ENCODE peak calls at places on chromosomes 12 and 14, in six cellular contexts. C is NCI-H146; S is foreskin fibroblast; Q is activated T-helper 2 cell treated with anti-CD3 and anti-CD28 coated beads, Interferon-gamma antibody, Interleukin-2, Interleukin-4, amounts not matched to agents 10 μg/mL and 5 μg/mL and 100 μg/mL, durations not matched to agents 14 hours and 24 hours and 36 hours; A is midbrain; J is brain microvascular endothelial cell. X is an unnamed sample.
A peak's percentile ranks its signal among the peaks of the same experiment; 100 is the strongest.

GRCh38 chr12:19223018-19223417 is 93.5 kb downstream of the PLEKHA5 start:
- DNase-seq in J (no peak), A (no peak), S (no peak), Q (no peak), C (peak; percentile 72), X (no peak)

GRCh38 chr12:10634427-10634826 is 21.0 kb upstream of the MAGOHB start:
- DNase-seq in S (peak; percentile 84), C (no peak), Q (no peak), A (no peak), J (peak; percentile 82), X (peak; percentile 69)

GRCh38 chr12:97359291-97359690 is 103.3 kb upstream of the RMST start:
- DNase-seq in J (no peak), C (no peak), A (no peak), S (no peak), Q (no peak), X (no peak)

GRCh38 chr14:20679907-20680306 is 4.5 kb upstream of the RNASE4 start:
- DNase-seq in Q (no peak), S (no peak), A (peak; percentile 32), C (no peak), J (peak; percentile 20), X (no peak)

GRCh38 chr14:50045039-50045711 is 71.2 kb downstream of the VCPKMT start:
- DNase-seq in Q (peak; percentile 75), J (peak; percentile 50), C (no peak), A (no peak), S (peak; percentile 93), X (peak; percentile 69)

GRCh38 chr12:122471324-122472226 is 29.2 kb downstream of the ZCCHC8 start:
- DNase-seq in C (peak; percentile 32), Q (no peak), S (peak; percentile 55), A (peak; percentile 38), J (no peak), X (peak; percentile 38)

GRCh38 chr12:49703647-49704137 is 3.5 kb downstream of the FMNL3 start:
- DNase-seq in Q (no peak), S (peak; percentile 65), J (peak; percentile 89), A (no peak), C (no peak), X (no peak)

GRCh38 chr12:105927553-105927952 is 211.2 kb downstream of the NUAK1 start:
- DNase-seq in J (no peak), Q (no peak), S (no peak), A (no peak), C (no peak), X (no peak)

GRCh38 chr12:47079894-47080724 is at the start of gene AMIGO2:
- DNase-seq in J (peak; percentile 61), S (no peak), C (no peak), A (peak; percentile 38), Q (peak; percentile 28), X (no peak)

GRCh38 chr12:131591714-131592709 is 118.9 kb upstream of the SFSWAP start:
- DNase-seq in Q (no peak), A (no peak), S (no peak), C (no peak), J (no peak), X (no peak)

GRCh38 chr12:60191271-60191670 is 595.4 kb downstream of the SLC16A7 start:
- DNase-seq in A (no peak), C (no peak), Q (no peak), S (no peak), J (no peak), X (no peak)

GRCh38 chr12:99658950-99659349 is 11.4 kb downstream of the GARIN6 start:
- DNase-seq in J (no peak), S (no peak), Q (no peak), C (no peak), A (no peak), X (peak; percentile 4)

GRCh38 chr12:55996201-55996714 is 818 bp upstream of the SUOX start:
- DNase-seq in A (peak; percentile 70), Q (peak; percentile 56), J (peak; percentile 52), C (peak; percentile 73), S (peak; percentile 49), X (peak; percentile 28)

GRCh38 chr12:106957617-106958016 is 1.9 kb downstream of the TMEM263 start:
- DNase-seq in Q (no peak), A (no peak), C (no peak), J (no peak), S (no peak), X (no peak)

GRCh38 chr12:72271401-72271740 is 799 bp upstream of the TRHDE start:
- DNase-seq in Q (no peak), C (peak; percentile 42), J (peak; percentile 43), A (no peak), S (no peak), X (no peak)

GRCh38 chr12:54631551-54631950 is 3.1 kb downstream of the LACRT start:
- DNase-seq in A (no peak), J (no peak), Q (no peak), C (no peak), S (no peak), X (no peak)

GRCh38 chr14:97874394-97874793 is 1077.2 kb downstream of the VRK1 start:
- DNase-seq in A (no peak), C (no peak), Q (no peak), J (no peak), S (no peak), X (no peak)

GRCh38 chr14:54548491-54548890 is 18.4 kb upstream of the SAMD4A start:
- DNase-seq in Q (no peak), A (no peak), J (no peak), C (no peak), S (no peak), X (no peak)

GRCh38 chr14:20176330-20176729 is 14.4 kb upstream of the OR11G2 start:
- DNase-seq in A (no peak), C (no peak), J (no peak), Q (no peak), S (no peak), X (no peak)

GRCh38 chr14:69674546-69675245 is 63.3 kb downstream of the SUSD6 start:
- DNase-seq in Q (no peak), C (no peak), A (no peak), J (no peak), S (no peak), X (no peak)

X was measured in GM04504.